ENCODE peak calls at places on chromosomes 16 and 17, in four cellular contexts. U, R, D and L are unnamed samples.

GRCh38 chr17:35238817-35239216 is 4.1 kb upstream of the SLFN5 start:
- DNase-seq in U (peak), R (no peak), D (no peak), L (no peak)

GRCh38 chr17:76546556-76547182 is 6.8 kb downstream of the PRCD start:
- DNase-seq in U (peak), R (peak), D (no peak), L (no peak)

GRCh38 chr17:82154881-82155331 is 56.9 kb upstream of the FASN start:
- DNase-seq in U (no peak), R (no peak), D (no peak), L (no peak)

GRCh38 chr17:14725729-14726128 is 424.8 kb downstream of the HS3ST3B1 start:
- DNase-seq in U (no peak), R (no peak), D (no peak), L (no peak)

GRCh38 chr16:25155553-25156460 is 44.3 kb downstream of the LCMT1 start:
- DNase-seq in U (no peak), R (peak), D (no peak), L (no peak)

GRCh38 chr17:16148596-16148995 is 66.7 kb downstream of the NCOR1 start:
- DNase-seq in U (no peak), R (no peak), D (no peak), L (no peak)

GRCh38 chr17:8152112-8152775 is at the start of gene PER1:
- DNase-seq in U (peak), R (peak), D (peak), L (peak)

GRCh38 chr17:57010495-57010894 is 32.6 kb downstream of the SCPEP1 start:
- DNase-seq in U (no peak), R (no peak), D (no peak), L (no peak)

GRCh38 chr17:4230142-4230541 is 33.6 kb downstream of the ANKFY1 start:
- DNase-seq in U (peak), R (peak), D (no peak), L (no peak)

GRCh38 chr17:32015245-32016013 is 8.2 kb downstream of the LRRC37B start:
- DNase-seq in U (no peak), R (no peak), D (no peak), L (no peak)

GRCh38 chr17:34721326-34721725 is 141.9 kb downstream of the TMEM132E start:
- DNase-seq in U (no peak), R (no peak), D (no peak), L (no peak)

GRCh38 chr17:2023692-2024571 is 1.2 kb downstream of the RTN4RL1 start:
- DNase-seq in U (peak), R (peak), D (peak), L (no peak)

DNA sequence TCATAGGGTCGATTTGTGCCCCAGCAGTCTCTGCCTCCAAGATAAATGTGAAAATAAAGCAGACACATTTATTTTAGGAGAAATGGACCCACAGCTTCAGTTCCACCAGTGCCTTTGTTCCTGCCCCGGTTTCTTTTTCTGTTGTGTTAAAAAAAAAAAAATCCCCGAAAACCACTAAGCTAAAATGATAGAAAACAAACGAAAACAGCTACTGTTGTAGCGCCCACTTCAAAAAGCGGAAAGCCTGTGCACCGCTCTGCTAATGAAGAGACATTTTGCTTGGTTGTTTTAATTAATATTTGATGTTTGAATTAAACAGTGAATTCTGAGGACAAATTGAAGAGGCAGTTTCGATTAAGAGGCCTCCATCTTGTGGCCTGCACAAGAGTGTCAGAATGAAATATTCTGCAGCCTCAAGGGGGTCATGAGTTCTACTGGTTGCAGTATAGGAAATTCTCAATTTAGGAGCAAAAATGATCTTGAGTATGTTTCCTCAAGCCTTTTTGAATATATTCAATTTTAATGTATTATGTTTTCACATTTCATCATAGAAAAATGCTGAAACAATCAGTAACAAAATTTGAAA is 186.7 kb downstream of the RPTOR start:
- DNase-seq in U (no peak), R (no peak), D (no peak), L (no peak)
- TF ChIP-seq CTCF in U (no peak), R (no peak), D (no peak), L (no peak)

GRCh38 chr17:58692239-58693055 is at the start of gene RAD51C:
- DNase-seq in U (peak), R (peak), D (peak), L (peak)
- TF ChIP-seq CTCF in U (no peak), R (no peak), D (no peak), L (peak)

DNA sequence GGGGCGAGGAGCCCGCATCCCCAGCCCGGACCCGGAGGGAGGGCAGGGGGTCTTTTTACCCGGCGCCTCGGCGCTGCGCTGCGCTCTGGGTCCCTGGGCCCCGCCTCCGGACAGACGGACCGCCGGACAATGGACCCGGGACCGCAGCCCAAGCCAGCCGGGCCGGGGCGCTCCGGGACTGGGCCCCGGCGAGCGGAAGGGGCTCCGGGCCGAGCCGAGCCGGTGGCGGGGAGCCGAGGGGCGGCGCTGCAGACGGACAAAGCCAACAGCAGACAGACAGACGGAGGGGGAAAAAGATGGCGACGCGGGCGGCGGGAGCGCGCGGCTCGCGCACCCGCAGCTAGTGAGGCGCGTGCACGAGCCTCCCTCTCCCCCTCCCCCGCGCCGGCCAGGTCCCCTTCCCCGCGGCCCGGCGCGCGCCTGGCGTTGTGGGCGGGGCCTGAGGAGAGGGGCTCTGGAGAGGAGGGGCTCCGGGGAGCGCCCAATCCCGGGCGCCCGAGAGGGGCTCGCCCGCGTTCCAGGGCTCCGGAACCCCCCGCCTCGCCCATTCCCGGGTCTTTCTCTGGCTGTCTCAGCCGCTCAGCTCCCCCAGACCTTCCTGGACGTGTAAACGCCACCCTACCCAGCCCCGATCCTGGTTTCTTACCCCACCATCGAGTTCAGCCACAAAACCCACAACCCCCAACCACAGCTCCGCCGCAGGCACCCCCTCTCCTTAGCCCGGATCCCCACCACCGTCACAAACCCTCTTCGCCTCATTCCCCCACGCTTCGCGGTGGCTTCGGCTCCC is at the start of gene ZNF821:
- DNase-seq in U (peak), R (peak), D (peak), L (peak)
- TF ChIP-seq CTCF in U (peak), R (peak), D (no peak), L (peak)

GRCh38 chr16:70252355-70252988 is 732 bp upstream of the EXOSC6 start:
- DNase-seq in U (no peak), R (no peak), D (no peak), L (peak)
- TF ChIP-seq CTCF in U (no peak), R (peak), D (no peak), L (peak)

GRCh38 chr17:45147581-45148182 is 593 bp upstream of the HEXIM1 start:
- DNase-seq in U (no peak), R (peak), D (peak), L (no peak)
- TF ChIP-seq CTCF in U (no peak), R (no peak), D (no peak), L (no peak)

GRCh38 chr17:50263293-50264262 is 10.7 kb upstream of the TMEM92 start:
- DNase-seq in U (no peak), R (no peak), D (no peak), L (no peak)
- TF ChIP-seq CTCF in U (no peak), R (no peak), D (no peak), L (no peak)

GRCh38 chr16:47873434-47873833 is 282.4 kb downstream of the ABCC12 start:
- DNase-seq in U (no peak), R (no peak), D (no peak), L (no peak)
- TF ChIP-seq CTCF in U (no peak), R (no peak), D (no peak), L (peak)

GRCh38 chr16:68069511-68070248 is 15.5 kb upstream of the NFATC3 start:
- DNase-seq in U (no peak), R (peak), D (no peak), L (peak)
- TF ChIP-seq CTCF in U (no peak), R (no peak), D (no peak), L (no peak)

DNA sequence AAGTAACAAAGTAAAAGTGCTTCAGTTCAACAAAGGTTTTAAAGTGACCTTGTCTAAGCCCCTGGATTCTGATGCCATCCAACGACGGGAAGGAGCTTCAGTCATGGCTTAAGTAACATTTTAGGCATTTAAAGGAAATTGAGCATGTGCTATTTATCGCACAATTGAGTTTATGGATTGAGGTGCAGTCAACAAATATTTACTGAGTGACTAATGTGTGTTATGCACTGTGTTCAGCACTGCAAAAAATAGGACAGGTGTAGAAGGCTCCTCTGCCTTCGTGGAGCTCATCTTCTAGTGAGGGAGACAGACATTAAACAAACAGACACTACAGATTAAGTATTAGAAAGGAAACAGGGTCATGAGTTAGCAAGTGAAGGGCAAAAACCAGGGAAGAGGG is 12.5 kb downstream of the TMIGD1 start:
- DNase-seq in U (no peak), R (no peak), D (no peak), L (no peak)
- TF ChIP-seq CTCF in U (no peak), R (no peak), D (no peak), L (no peak)